ENCODE peak calls at places on chromosome 13, in five cellular contexts. J is NCI-H345; Q is EH; W is MV-4-11; V is stimulated activated CD8-positive, alpha-beta memory T cell treated with anti-CD3 and anti-CD28 coated beads, Interleukin-15, amount 100 ng/mL, for 4 hours. O is an unnamed sample.

GRCh38 chr13:51674276-51674675 is 90.0 kb downstream of the WDFY2 start:
- DNase-seq in V (no peak), J (peak), Q (no peak), W (no peak), O (peak)

GRCh38 chr13:113449693-113450347 is 3.5 kb downstream of the ADPRHL1 start:
- DNase-seq in Q (no peak), W (no peak), J (no peak), V (no peak), O (peak)

GRCh38 chr13:84400711-84401110 is 518.4 kb upstream of the SLITRK1 start:
- DNase-seq in Q (peak), V (no peak), J (no peak), W (no peak), O (no peak)

GRCh38 chr13:111873676-111874178 is 193.2 kb upstream of the SOX1 start:
- DNase-seq in V (no peak), J (no peak), Q (no peak), W (no peak), O (no peak)

GRCh38 chr13:37618554-37618953 is 20.0 kb upstream of the POSTN start:
- DNase-seq in W (no peak), J (no peak), Q (peak), V (no peak), O (no peak)

GRCh38 chr13:75489502-75490263 is 7.7 kb upstream of the TBC1D4 start:
- DNase-seq in J (peak), W (peak), V (no peak), Q (peak), O (no peak)

GRCh38 chr13:112883241-112883945 is 85.6 kb upstream of the MCF2L start:
- DNase-seq in W (no peak), Q (no peak), J (no peak), V (no peak), O (no peak)

GRCh38 chr13:36571444-36571843 is 102.4 kb upstream of the SERTM1 start:
- DNase-seq in W (no peak), J (no peak), Q (no peak), V (no peak), O (no peak)

GRCh38 chr13:105502193-105502592 is 1033.3 kb downstream of the EFNB2 start:
- DNase-seq in V (no peak), J (peak), W (no peak), Q (no peak), O (no peak)

GRCh38 chr13:25717798-25718197 is 334.0 kb downstream of the SHISA2 start:
- DNase-seq in J (no peak), Q (no peak), V (no peak), W (no peak), O (no peak)

GRCh38 chr13:102680842-102681725 is 13.8 kb downstream of the METTL21C start:
- DNase-seq in W (peak), J (no peak), V (no peak), Q (peak), O (no peak)

GRCh38 chr13:42526276-42526675 is 47.7 kb upstream of the TNFSF11 start:
- DNase-seq in W (no peak), J (no peak), Q (no peak), V (no peak), O (no peak)

GRCh38 chr13:62643007-62643483 is 1227.4 kb upstream of the PCDH20 start:
- DNase-seq in W (no peak), J (no peak), V (no peak), Q (no peak), O (no peak)

GRCh38 chr13:23750383-23751121 is 138.6 kb downstream of the MIPEP start:
- DNase-seq in V (no peak), W (no peak), J (no peak), Q (no peak), O (no peak)

GRCh38 chr13:42812311-42812710 is 30.9 kb downstream of the FAM216B start:
- DNase-seq in Q (peak), W (peak), J (no peak), V (no peak), O (no peak)

GRCh38 chr13:54536112-54536511 is 1507.5 kb downstream of the OLFM4 start:
- DNase-seq in J (no peak), Q (no peak), V (no peak), W (no peak), O (no peak)

GRCh38 chr13:61413572-61413971 is 2.1 kb downstream of the PCDH20 start:
- DNase-seq in W (no peak), V (no peak), J (no peak), Q (no peak), O (no peak)

GRCh38 chr13:46961719-46962118 is 64.9 kb upstream of the HTR2A start:
- DNase-seq in W (peak), Q (peak), V (no peak), J (no peak), O (no peak)

GRCh38 chr13:76225815-76226489 is 589.8 kb downstream of the LMO7 start:
- DNase-seq in V (no peak), W (no peak), Q (peak), J (no peak), O (no peak)

GRCh38 chr13:113013303-113013702 is 44.3 kb downstream of the MCF2L start:
- DNase-seq in V (no peak), W (no peak), Q (no peak), J (no peak), O (no peak)

GRCh38 chr13:46773556-46773955 is 23.4 kb downstream of the ESD start:
- DNase-seq in J (no peak), W (no peak), Q (no peak), V (no peak), O (no peak)

O was measured in pancreas.